ENCODE peak calls at places on chromosomes 16 and 17, in eight cellular contexts. C is PC-3; B is mesendoderm; W is WERI-Rb-1; V is IMR-90; H is CD8-positive, alpha-beta T cell; Y is ovary; T is kidney epithelial cell. O is an unnamed sample.

GRCh38 chr16:73887895-73888294 is 408.7 kb upstream of the PSMD7 start:
- DNase-seq in B (no peak), V (no peak), H (no peak), Y (no peak), C (no peak), T (no peak), W (no peak), O (no peak)

GRCh38 chr17:39671651-39672521 is 3.6 kb downstream of the PNMT start:
- DNase-seq in C (peak; percentile 25), W (peak; percentile 92), V (peak; percentile 27), T (no peak), H (no peak), B (peak; percentile 70), Y (no peak), O (peak; percentile 97)

GRCh38 chr16:67017810-67018488 is 11.0 kb upstream of the CBFB start:
- DNase-seq in C (peak; percentile 93), B (peak; percentile 99), V (peak; percentile 95), Y (peak; percentile 49), W (peak; percentile 93), H (peak; percentile 85), T (peak; percentile 90), O (peak; percentile 92)

GRCh38 chr17:46072998-46073397 is 73.9 kb downstream of the STH start:
- DNase-seq in B (peak; percentile 77), V (peak; percentile 80), W (no peak), T (peak; percentile 62), H (no peak), C (peak; percentile 60), Y (no peak), O (no peak)

GRCh38 chr16:49928176-49928892 is 72.4 kb upstream of the ZNF423 start:
- DNase-seq in B (no peak), H (no peak), Y (no peak), T (no peak), W (peak; percentile 17), C (no peak), V (no peak), O (no peak)

GRCh38 chr17:82517230-82517865 is 2.2 kb upstream of the FOXK2 start:
- DNase-seq in V (no peak), Y (no peak), W (no peak), T (no peak), H (no peak), C (no peak), B (no peak), O (no peak)

GRCh38 chr17:40486513-40487370 is 14.7 kb downstream of the TNS4 start:
- DNase-seq in T (peak; percentile 72), W (no peak), Y (no peak), C (peak; percentile 64), H (no peak), B (no peak), V (peak; percentile 87), O (no peak)

GRCh38 chr16:51355871-51356270 is 204.8 kb upstream of the SALL1 start:
- DNase-seq in H (no peak), C (no peak), T (no peak), V (no peak), B (no peak), Y (no peak), W (no peak), O (no peak)

GRCh38 chr17:44266402-44267164 is 1.4 kb downstream of the SLC4A1 start:
- DNase-seq in W (peak; percentile 55), T (no peak), H (no peak), B (no peak), Y (no peak), C (peak; percentile 25), V (no peak), O (peak; percentile 61)

GRCh38 chr16:19274178-19274797 is 11.2 kb upstream of the CLEC19A start:
- DNase-seq in H (no peak), T (no peak), W (no peak), B (no peak), V (no peak), C (no peak), Y (no peak), O (no peak)

GRCh38 chr17:45336390-45337182 is 19.8 kb upstream of the MAP3K14 start:
- DNase-seq in Y (peak; percentile 26), V (no peak), B (no peak), W (peak; percentile 4), H (no peak), T (no peak), C (no peak), O (no peak)

GRCh38 chr17:83196088-83196765 is 116.8 kb downstream of the METRNL start:
- DNase-seq in C (no peak), Y (no peak), W (no peak), T (no peak), B (no peak), V (peak; percentile 30), H (no peak), O (no peak)

GRCh38 chr17:30600830-30601494 is 123.8 kb downstream of the GOSR1 start:
- DNase-seq in Y (peak; percentile 57), B (peak; percentile 49), C (peak; percentile 9), W (peak; percentile 25), V (peak; percentile 11), T (no peak), H (no peak), O (peak; percentile 61)

GRCh38 chr17:81454473-81454872 is 58.1 kb downstream of the ACTG1 start:
- DNase-seq in C (no peak), H (no peak), Y (no peak), T (no peak), W (no peak), B (no peak), V (no peak), O (no peak)

GRCh38 chr16:87303431-87303930 is 13.7 kb downstream of the C16orf95 start:
- DNase-seq in T (no peak), V (peak; percentile 18), B (no peak), Y (no peak), H (no peak), W (no peak), C (peak; percentile 4), O (no peak)

GRCh38 chr17:57607553-57608120 is 137.5 kb downstream of the CCDC182 start:
- DNase-seq in C (peak; percentile 83), T (no peak), H (no peak), W (no peak), Y (no peak), B (no peak), V (no peak), O (no peak)

GRCh38 chr17:4625181-4625601 is 16.3 kb downstream of the ALOX15 start:
- DNase-seq in W (no peak), C (peak; percentile 29), Y (no peak), B (peak; percentile 76), V (peak; percentile 13), T (no peak), H (no peak), O (no peak)

GRCh38 chr17:41777157-41777578 is 9.3 kb downstream of the JUP start:
- DNase-seq in B (peak; percentile 79), C (no peak), W (no peak), Y (no peak), T (peak; percentile 77), H (no peak), V (no peak), O (peak; percentile 75)

GRCh38 chr17:41779954-41780353 is 6.6 kb downstream of the JUP start:
- DNase-seq in Y (no peak), W (no peak), C (no peak), T (no peak), V (no peak), H (no peak), B (no peak), O (no peak)

GRCh38 chr17:41775394-41776226 is 10.9 kb downstream of the JUP start:
- DNase-seq in B (peak; percentile 38), C (no peak), W (no peak), H (no peak), T (no peak), Y (no peak), V (no peak), O (peak; percentile 84)

GRCh38 chr17:41781404-41782110 is 5.0 kb downstream of the JUP start:
- DNase-seq in C (no peak), B (no peak), W (no peak), V (no peak), H (no peak), Y (no peak), T (no peak), O (no peak)

GRCh38 chr17:41777579-41778188 is 8.8 kb downstream of the JUP start:
- DNase-seq in T (peak; percentile 67), H (no peak), B (peak; percentile 40), V (peak; percentile 96), W (peak; percentile 66), C (peak; percentile 92), Y (peak; percentile 95), O (no peak)
- H3K4me3 ChIP-seq in T (no peak overlapping the region), H (no peak overlapping the region), B (no peak overlapping the region), V (no peak overlapping the region), W (no peak overlapping the region), C (peak overlapping the region; percentile 39), Y (no peak overlapping the region), O (no peak overlapping the region)

DNA sequence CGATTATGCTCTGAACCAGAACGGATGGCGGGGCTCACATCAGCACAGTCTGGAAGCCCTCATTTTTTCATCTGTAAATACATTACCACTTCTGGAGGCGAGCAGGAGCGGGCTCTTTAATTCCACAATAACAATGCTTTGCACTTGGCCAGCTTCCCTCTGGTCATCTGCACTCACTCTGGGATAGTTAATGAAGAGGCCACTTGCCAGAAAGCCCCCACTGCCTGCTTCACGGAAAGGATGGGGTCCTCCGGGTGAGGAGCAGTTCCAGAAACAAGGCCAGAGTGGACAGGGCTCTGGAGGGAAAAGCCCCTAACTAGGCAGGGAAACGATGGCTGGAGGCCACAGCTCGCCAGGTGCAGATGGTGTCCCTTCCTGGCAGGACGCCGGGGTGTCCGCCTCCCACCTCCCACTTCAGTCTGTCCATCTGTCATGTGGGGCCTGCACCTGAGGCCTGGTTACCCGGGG is 13.1 kb upstream of the BCAR1 start:
- DNase-seq in Y (peak; percentile 64), V (peak; percentile 35), B (no peak), T (no peak), H (no peak), W (peak; percentile 80), C (no peak), O (peak; percentile 29)
- H3K36me3 ChIP-seq in Y (no peaks in the 10 kb centered on the region), V (peaks cover 3% of the 10 kb centered on the region), B (peaks cover 2% of the 10 kb centered on the region), T (peaks cover 3% of the 10 kb centered on the region), H (no peaks in the 10 kb centered on the region), W (peaks cover 19% of the 10 kb centered on the region), C (no peaks in the 10 kb centered on the region), O (peaks cover 2% of the 10 kb centered on the region)

GRCh38 chr17:79610151-79610645 is 653 bp downstream of the RBFOX3 start:
- DNase-seq in C (no peak), B (no peak), H (no peak), W (peak; percentile 44), V (no peak), Y (no peak), T (no peak), O (no peak)
- H3K4me3 ChIP-seq in C (no peak overlapping the region), B (no peak overlapping the region), H (no peak overlapping the region), W (peak overlapping the region; percentile 81), V (no peak overlapping the region), Y (peak overlapping the region; percentile 12), T (no peak overlapping the region), O (peak overlapping the region; percentile 16)

DNA sequence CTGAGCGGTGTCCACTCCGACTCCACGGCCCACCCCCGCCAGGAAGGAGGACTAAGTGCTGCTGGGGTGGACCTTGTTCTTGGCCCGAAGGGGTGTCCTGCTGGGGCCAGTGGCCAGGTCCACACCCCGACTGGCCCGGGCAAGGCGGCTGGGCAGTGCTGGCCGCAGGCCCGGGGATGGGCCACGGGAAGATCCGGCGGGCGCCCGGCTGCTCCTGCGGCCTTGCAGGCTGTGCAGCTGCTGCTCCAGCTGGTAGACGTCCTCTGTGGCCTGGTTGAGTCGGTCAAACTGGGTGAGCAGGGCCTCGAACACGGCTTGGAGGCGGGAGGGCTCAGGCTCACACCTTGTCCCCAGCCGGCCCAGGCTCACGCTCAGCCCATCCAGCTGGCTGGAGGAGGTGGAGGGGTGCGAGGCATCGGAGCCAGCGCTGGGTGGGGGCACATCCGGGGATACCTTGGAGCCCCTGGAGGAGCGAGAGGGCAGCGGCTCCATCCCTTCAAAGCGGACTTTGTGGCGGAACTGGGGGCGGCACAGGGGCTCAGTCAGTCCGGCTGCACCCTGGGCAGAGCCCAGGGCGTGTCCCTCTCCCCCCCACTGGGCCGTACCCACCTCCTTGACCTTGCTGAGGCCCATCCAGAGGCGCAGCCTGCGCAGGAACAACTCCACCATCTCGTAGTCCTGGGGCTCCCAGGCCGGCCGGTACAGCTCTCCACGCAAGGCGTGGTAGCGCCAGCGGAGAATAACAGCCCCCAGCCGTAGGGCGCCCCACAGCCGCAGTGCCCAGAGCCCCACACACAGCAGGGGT is 42.1 kb downstream of the TSC2 start:
- DNase-seq in V (no peak), Y (no peak), T (no peak), H (no peak), W (no peak), C (no peak), B (no peak), O (no peak)
- H3K36me3 ChIP-seq in V (peaks cover 92% of the 10 kb centered on the region), Y (no peaks in the 10 kb centered on the region), T (peaks cover 1% of the 10 kb centered on the region), H (peaks cover 6% of the 10 kb centered on the region), W (peaks cover 84% of the 10 kb centered on the region), C (no peaks in the 10 kb centered on the region), B (peaks cover 2% of the 10 kb centered on the region), O (peaks cover 1% of the 10 kb centered on the region)

O was measured in H7.